ENCODE peak calls at places on chromosomes 1 and 21, in ten cellular contexts. D, Q, L, R, S, Y, W, U, J and B are unnamed samples.

GRCh38 chr1:3327389-3327702 is 127.1 kb upstream of the ARHGEF16 start:
- DNase-seq in D (no peak), Q (no peak), L (no peak), R (no peak), S (no peak), Y (no peak), W (no peak), U (no peak), J (no peak), B (no peak)

GRCh38 chr21:29148535-29148934 is 18.1 kb downstream of the MAP3K7CL start:
- DNase-seq in D (no peak), Q (peak), L (no peak), R (no peak), S (peak), Y (no peak), W (no peak), U (no peak), J (peak), B (no peak)

GRCh38 chr1:208374391-208374941 is 130.3 kb upstream of the PLXNA2 start:
- DNase-seq in D (no peak), Q (no peak), L (no peak), R (no peak), S (peak), Y (no peak), W (no peak), U (peak), J (no peak), B (no peak)

GRCh38 chr1:237241038-237241437 is 199.1 kb downstream of the RYR2 start:
- DNase-seq in D (no peak), Q (no peak), L (no peak), R (no peak), S (no peak), Y (no peak), W (no peak), U (no peak), J (no peak), B (no peak)

GRCh38 chr1:229694053-229694693 is 68.1 kb downstream of the URB2 start:
- DNase-seq in D (no peak), Q (no peak), L (peak), R (peak), S (peak), Y (no peak), W (no peak), U (peak), J (no peak), B (no peak)

GRCh38 chr1:215376544-215377264 is 190.4 kb upstream of the KCTD3 start:
- DNase-seq in D (no peak), Q (no peak), L (no peak), R (no peak), S (peak), Y (no peak), W (no peak), U (no peak), J (no peak), B (no peak)

GRCh38 chr1:39105061-39105840 is 79.1 kb downstream of the NDUFS5 start:
- DNase-seq in D (no peak), Q (peak), L (peak), R (peak), S (peak), Y (no peak), W (peak), U (peak), J (peak), B (no peak)

GRCh38 chr1:161100534-161100933 is 2.4 kb downstream of the KLHDC9 start:
- DNase-seq in D (no peak), Q (no peak), L (no peak), R (no peak), S (no peak), Y (no peak), W (no peak), U (no peak), J (no peak), B (no peak)

GRCh38 chr1:18009061-18009728 is 98.4 kb upstream of the IGSF21 start:
- DNase-seq in D (no peak), Q (no peak), L (no peak), R (peak), S (no peak), Y (no peak), W (no peak), U (no peak), J (no peak), B (no peak)

GRCh38 chr1:151166506-151166956 is 587 bp downstream of the SCNM1 start:
- DNase-seq in D (no peak), Q (peak), L (no peak), R (no peak), S (peak), Y (no peak), W (no peak), U (peak), J (no peak), B (peak)

GRCh38 chr1:29879217-29879616 is 642.9 kb downstream of the PTPRU start:
- DNase-seq in D (no peak), Q (no peak), L (no peak), R (no peak), S (no peak), Y (no peak), W (no peak), U (no peak), J (no peak), B (no peak)

GRCh38 chr1:192807221-192807967 is 1.4 kb upstream of the RGS2 start:
- DNase-seq in D (no peak), Q (peak), L (no peak), R (no peak), S (no peak), Y (no peak), W (peak), U (no peak), J (no peak), B (no peak)